ENCODE peak calls at places on chromosomes 3 and 15, in six cellular contexts. S, I, L, R, B and W are unnamed samples.

GRCh38 chr15:99450896-99451358 is 114.9 kb upstream of the MEF2A start:
- DNase-seq in I (no peak), R (peak; percentile 16), S (no peak), L (no peak), B (no peak), W (no peak)

GRCh38 chr15:38504680-38505467 is 50.9 kb downstream of the FAM98B start:
- DNase-seq in R (no peak), I (peak; percentile 13), B (no peak), S (no peak), L (no peak), W (no peak)

GRCh38 chr3:37243811-37244748 is 69.7 kb upstream of the LRRFIP2 start:
- DNase-seq in S (peak; percentile 72), I (peak; percentile 81), L (peak; percentile 88), B (no peak), R (peak; percentile 99), W (peak; percentile 46)

GRCh38 chr3:149581248-149581647 is 76.6 kb downstream of the WWTR1 start:
- DNase-seq in S (no peak), B (no peak), R (no peak), L (peak; percentile 44), I (no peak), W (no peak)

GRCh38 chr3:12193485-12194165 is 34.9 kb upstream of the TIMP4 start:
- DNase-seq in I (peak; percentile 100), R (peak; percentile 83), B (no peak), S (no peak), L (peak; percentile 99), W (no peak)

GRCh38 chr3:192917508-192918274 is at the start of gene MB21D2:
- DNase-seq in R (peak; percentile 82), I (peak; percentile 80), L (peak; percentile 90), S (peak; percentile 67), B (no peak), W (peak; percentile 68)

GRCh38 chr15:23912191-23912590 is 225.1 kb upstream of the NDN start:
- DNase-seq in R (no peak), S (peak; percentile 77), B (peak; percentile 15), I (no peak), L (no peak), W (peak; percentile 40)

GRCh38 chr15:76866716-76867321 is 38.3 kb downstream of the SCAPER start:
- DNase-seq in L (peak; percentile 56), R (peak; percentile 61), B (no peak), I (peak; percentile 58), S (no peak), W (peak; percentile 9)

GRCh38 chr3:43621406-43621973 is 321 bp downstream of the ANO10 start:
- DNase-seq in B (no peak), S (no peak), R (no peak), I (no peak), L (no peak), W (no peak)

GRCh38 chr3:143327388-143327787 is 207.8 kb downstream of the CHST2 start:
- DNase-seq in B (no peak), R (no peak), S (no peak), L (no peak), I (no peak), W (no peak)

GRCh38 chr15:34810455-34811146 is 15.3 kb upstream of the ACTC1 start:
- DNase-seq in B (no peak), L (peak; percentile 99), I (peak; percentile 100), R (peak; percentile 99), S (no peak), W (no peak)

GRCh38 chr15:43799209-43799944 is 643 bp downstream of the SERINC4 start:
- DNase-seq in R (no peak), S (peak; percentile 51), L (no peak), B (no peak), I (no peak), W (no peak)

GRCh38 chr3:68878322-68878721 is 54.0 kb downstream of the TAFA4 start:
- DNase-seq in B (no peak), L (peak; percentile 36), R (peak; percentile 51), I (peak; percentile 20), S (no peak), W (peak; percentile 24)

GRCh38 chr3:97820780-97821179 is 1.0 kb upstream of the CRYBG3 start:
- DNase-seq in I (no peak), B (no peak), S (no peak), R (no peak), L (no peak), W (no peak)

GRCh38 chr3:30858894-30859389 is 35.5 kb downstream of the GADL1 start:
- DNase-seq in L (no peak), S (no peak), I (no peak), R (no peak), B (no peak), W (no peak)

GRCh38 chr15:42042602-42043400 is 22.0 kb upstream of the PLA2G4E start:
- DNase-seq in B (no peak), L (no peak), I (no peak), S (no peak), R (peak; percentile 76), W (no peak)

GRCh38 chr15:28017423-28017924 is 81.6 kb downstream of the OCA2 start:
- DNase-seq in L (no peak), S (no peak), B (no peak), R (no peak), I (no peak), W (peak; percentile 8)

GRCh38 chr15:56176996-56177395 is 66.7 kb downstream of the RFX7 start:
- DNase-seq in I (no peak), S (no peak), L (no peak), R (no peak), B (no peak), W (no peak)

GRCh38 chr15:56185980-56186379 is 57.7 kb downstream of the RFX7 start:
- DNase-seq in L (no peak), R (no peak), S (no peak), I (no peak), B (no peak), W (no peak)

GRCh38 chr15:56180851-56181250 is 62.8 kb downstream of the RFX7 start:
- DNase-seq in L (no peak), R (no peak), B (no peak), S (no peak), I (no peak), W (no peak)
- H4K8ac ChIP-seq in L (no peak overlapping the region), R (no peak overlapping the region), B (no peak overlapping the region), S (no peak overlapping the region), I (no peak overlapping the region), W (no peak overlapping the region)

GRCh38 chr3:186570096-186570940 is at the start of gene DNAJB11:
- DNase-seq in I (peak; percentile 100), L (peak; percentile 100), B (peak; percentile 99), S (peak; percentile 100), R (peak; percentile 100), W (peak; percentile 99)

GRCh38 chr3:186570941-186571643 is 572 bp downstream of the DNAJB11 start:
- DNase-seq in B (no peak), I (no peak), R (no peak), L (no peak), S (no peak), W (no peak)

GRCh38 chr3:186569779-186570095 is 783 bp upstream of the DNAJB11 start:
- DNase-seq in R (no peak), S (no peak), L (no peak), B (no peak), I (no peak), W (no peak)

GRCh38 chr3:186566772-186567071 is 417 bp downstream of the TBCCD1 start:
- DNase-seq in R (no peak), S (peak; percentile 30), I (no peak), B (no peak), L (no peak), W (peak; percentile 17)

DNA sequence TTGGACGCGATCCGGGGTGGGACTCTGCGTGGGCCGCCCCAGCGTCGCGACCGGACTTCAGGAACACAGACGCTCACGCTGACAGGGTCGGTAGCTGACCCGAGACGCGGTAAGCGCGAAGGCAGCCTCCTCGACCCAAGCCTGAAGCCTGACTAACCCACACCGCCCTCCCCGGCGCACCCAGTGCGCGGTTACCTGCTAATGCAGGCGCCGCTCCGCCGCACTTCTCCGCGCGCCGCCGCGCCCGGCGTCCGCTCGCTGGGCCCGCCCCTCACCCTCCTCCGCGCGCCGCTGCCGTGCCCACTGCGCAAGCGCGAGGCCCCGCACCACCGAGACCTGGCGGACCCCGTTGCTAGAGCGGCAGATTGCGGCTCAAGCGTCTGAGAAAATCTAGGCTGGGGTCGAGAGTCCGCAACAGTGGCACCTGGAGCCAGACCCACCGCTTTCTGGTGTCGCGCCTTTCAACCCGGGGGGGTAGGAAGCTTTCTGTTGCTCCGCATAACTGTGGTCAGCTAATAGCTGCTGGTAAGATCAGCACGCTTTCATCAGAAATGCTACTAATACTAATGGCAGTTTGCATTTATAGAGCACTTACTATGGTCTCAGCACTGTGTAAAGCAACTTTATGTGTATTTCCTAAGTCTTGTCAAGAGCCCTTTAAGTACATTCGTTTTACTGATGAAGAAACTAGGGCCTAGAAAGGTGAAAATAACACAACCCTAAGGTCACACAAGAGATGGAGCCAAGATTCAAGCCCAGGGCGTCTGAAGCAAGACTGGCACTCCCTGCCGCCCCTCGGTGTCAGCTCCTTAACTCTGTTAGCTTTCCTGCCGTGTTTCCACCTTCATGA is at the start of gene TBCCD1:
- DNase-seq in B (peak; percentile 77), R (peak; percentile 96), L (peak; percentile 86), S (peak; percentile 94), I (peak; percentile 83), W (peak; percentile 94)
- H3K27ac ChIP-seq in B (peak within 1 kb of the TSS; percentile 74), R (peak within 1 kb of the TSS; percentile 84), L (peak within 1 kb of the TSS; percentile 80), S (peak within 1 kb of the TSS; percentile 24), I (peak within 1 kb of the TSS; percentile 75), W (peak within 1 kb of the TSS; percentile 75)

GRCh38 chr15:64766041-64766440 is 9.3 kb downstream of the RBPMS2 start:
- DNase-seq in I (no peak), S (no peak), B (no peak), L (no peak), R (no peak), W (no peak)
- H4K91ac ChIP-seq in I (no peak overlapping the region), S (no peak overlapping the region), B (no peak overlapping the region), L (peak overlapping the region; percentile 61), R (no peak overlapping the region), W (no peak overlapping the region)

GRCh38 chr3:172175254-172175599 is 135.8 kb downstream of the FNDC3B start:
- DNase-seq in I (no peak), R (no peak), S (no peak), L (no peak), B (no peak), W (no peak)

GRCh38 chr3:172176385-172176784 is 137.0 kb downstream of the FNDC3B start:
- DNase-seq in R (no peak), B (no peak), L (no peak), S (no peak), I (no peak), W (no peak)

GRCh38 chr3:172173316-172174271 is 134.2 kb downstream of the FNDC3B start:
- DNase-seq in S (no peak), I (no peak), L (no peak), B (no peak), R (peak; percentile 86), W (no peak)

GRCh38 chr3:172177046-172177445 is 137.7 kb downstream of the FNDC3B start:
- DNase-seq in R (no peak), I (peak; percentile 80), L (no peak), B (no peak), S (no peak), W (no peak)

GRCh38 chr3:172174396-172175253 is 135.2 kb downstream of the FNDC3B start:
- DNase-seq in S (no peak), I (peak; percentile 22), L (peak; percentile 58), R (no peak), B (no peak), W (no peak)
- H4K8ac ChIP-seq in S (no peak overlapping the region), I (peak overlapping the region; percentile 23), L (no peak overlapping the region), R (no peak overlapping the region), B (no peak overlapping the region), W (no peak overlapping the region)